ENCODE peak calls at places on chromosomes 5 and 9, in four cellular contexts. Q is HFFc6, J is uterus, H is upper lobe of right lung. Y is an unnamed sample.

GRCh38 chr5:151454166-151454565 is 6.8 kb downstream of the SLC36A1 start:
- DNase-seq in J (no peak), H (no peak), Q (no peak), Y (no peak)

GRCh38 chr5:65262590-65263189 is 219.0 kb downstream of the ADAMTS6 start:
- DNase-seq in Q (peak), J (peak), H (no peak), Y (peak)

GRCh38 chr5:172923539-172923938 is 35.7 kb upstream of the RPL26L1 start:
- DNase-seq in Q (no peak), J (no peak), H (no peak), Y (no peak)

GRCh38 chr5:173984218-173984617 is 4.8 kb upstream of the C5orf47 start:
- DNase-seq in H (no peak), J (no peak), Q (peak), Y (no peak)

GRCh38 chr9:30197954-30198353 is 2186.5 kb upstream of the ACO1 start:
- DNase-seq in H (no peak), J (no peak), Q (no peak), Y (no peak)

GRCh38 chr5:124519396-124519795 is 227.0 kb downstream of the ZNF608 start:
- DNase-seq in J (peak), Q (peak), H (no peak), Y (peak)

GRCh38 chr9:114122152-114122615 is 23.1 kb upstream of the KIF12 start:
- DNase-seq in H (peak), Q (no peak), J (no peak), Y (no peak)

GRCh38 chr9:136520053-136520540 is 25.8 kb downstream of the NOTCH1 start:
- DNase-seq in J (no peak), H (peak), Q (no peak), Y (no peak)

GRCh38 chr5:129541648-129542251 is 81.7 kb downstream of the ADAMTS19 start:
- DNase-seq in Q (no peak), J (no peak), H (no peak), Y (peak)

GRCh38 chr9:70049672-70050271 is 6.1 kb downstream of the MAMDC2 start:
- DNase-seq in J (peak), Q (peak), H (no peak), Y (no peak)

GRCh38 chr9:124632077-124632621 is 125.0 kb upstream of the NR5A1 start:
- DNase-seq in J (no peak), Q (peak), H (no peak), Y (no peak)

GRCh38 chr5:159736844-159737243 is 179.4 kb upstream of the ADRA1B start:
- DNase-seq in Q (no peak), H (no peak), J (no peak), Y (no peak)

GRCh38 chr9:127664678-127665507 is 41.9 kb upstream of the CFAP157 start:
- DNase-seq in J (no peak), H (no peak), Q (peak), Y (no peak)

GRCh38 chr9:86246752-86247161 is 12.7 kb downstream of the C9orf153 start:
- DNase-seq in J (no peak), H (no peak), Q (no peak), Y (no peak)

GRCh38 chr5:69414885-69415583 is at the start of gene MARVELD2:
- DNase-seq in Q (no peak), H (peak), J (peak), Y (peak)

GRCh38 chr5:144460608-144461007 is 289.9 kb downstream of the KCTD16 start:
- DNase-seq in H (no peak), Q (no peak), J (no peak), Y (no peak)

GRCh38 chr9:108257387-108257786 is 598.4 kb downstream of the ACTL7B start:
- DNase-seq in Q (no peak), H (no peak), J (no peak), Y (no peak)

GRCh38 chr9:18320046-18320445 is 153.9 kb upstream of the ADAMTSL1 start:
- DNase-seq in J (no peak), Q (no peak), H (no peak), Y (no peak)

GRCh38 chr5:4053111-4053510 is 457.5 kb downstream of the IRX1 start:
- DNase-seq in H (no peak), Q (no peak), J (no peak), Y (no peak)

GRCh38 chr9:738209-738915 is 103.1 kb upstream of the DMRT1 start:
- DNase-seq in J (peak), H (peak), Q (peak), Y (peak)

GRCh38 chr5:98777295-98777694 is 3.8 kb downstream of the RGMB start:
- DNase-seq in J (no peak), Q (no peak), H (no peak), Y (no peak)

GRCh38 chr5:74433255-74434123 is 207.0 kb downstream of the ENC1 start:
- DNase-seq in J (no peak), Q (no peak), H (no peak), Y (no peak)

GRCh38 chr9:124439086-124439485 is 11.2 kb upstream of the ADGRD2 start:
- DNase-seq in H (no peak), J (no peak), Q (no peak), Y (no peak)

GRCh38 chr5:147234825-147235635 is at the start of gene STK32A:
- DNase-seq in J (peak), Q (no peak), H (peak), Y (no peak)

GRCh38 chr5:3592298-3592697 is 3.3 kb upstream of the IRX1 start:
- DNase-seq in H (no peak), Q (no peak), J (no peak), Y (no peak)

GRCh38 chr5:14135621-14136020 is 7.5 kb upstream of the TRIO start:
- DNase-seq in Q (no peak), H (no peak), J (no peak), Y (no peak)

GRCh38 chr5:39943811-39944210 is 519.0 kb upstream of the DAB2 start:
- DNase-seq in H (no peak), J (no peak), Q (no peak), Y (no peak)

GRCh38 chr9:129575818-129576217 is 45.1 kb downstream of the C9orf50 start:
- DNase-seq in H (no peak), J (peak), Q (no peak), Y (no peak)

GRCh38 chr9:16817002-16817401 is 53.5 kb downstream of the BNC2 start:
- DNase-seq in J (no peak), H (no peak), Q (no peak), Y (no peak)

GRCh38 chr5:42898760-42899159 is 87.1 kb upstream of the SELENOP start:
- DNase-seq in Q (no peak), H (no peak), J (no peak), Y (no peak)

GRCh38 chr5:42889311-42889933 is 77.7 kb upstream of the SELENOP start:
- DNase-seq in Q (peak), H (no peak), J (peak), Y (peak)

GRCh38 chr5:42896523-42896922 is 84.8 kb upstream of the SELENOP start:
- DNase-seq in H (no peak), Q (no peak), J (no peak), Y (no peak)

GRCh38 chr5:42888771-42889170 is 77.1 kb upstream of the SELENOP start:
- DNase-seq in H (no peak), J (no peak), Q (no peak), Y (no peak)

GRCh38 chr5:42894057-42894456 is 82.4 kb upstream of the SELENOP start:
- DNase-seq in H (no peak), Q (no peak), J (no peak), Y (no peak)
- TF ChIP-seq CTCF in H (peak), Q (peak), J (no peak), Y (peak)

DNA sequence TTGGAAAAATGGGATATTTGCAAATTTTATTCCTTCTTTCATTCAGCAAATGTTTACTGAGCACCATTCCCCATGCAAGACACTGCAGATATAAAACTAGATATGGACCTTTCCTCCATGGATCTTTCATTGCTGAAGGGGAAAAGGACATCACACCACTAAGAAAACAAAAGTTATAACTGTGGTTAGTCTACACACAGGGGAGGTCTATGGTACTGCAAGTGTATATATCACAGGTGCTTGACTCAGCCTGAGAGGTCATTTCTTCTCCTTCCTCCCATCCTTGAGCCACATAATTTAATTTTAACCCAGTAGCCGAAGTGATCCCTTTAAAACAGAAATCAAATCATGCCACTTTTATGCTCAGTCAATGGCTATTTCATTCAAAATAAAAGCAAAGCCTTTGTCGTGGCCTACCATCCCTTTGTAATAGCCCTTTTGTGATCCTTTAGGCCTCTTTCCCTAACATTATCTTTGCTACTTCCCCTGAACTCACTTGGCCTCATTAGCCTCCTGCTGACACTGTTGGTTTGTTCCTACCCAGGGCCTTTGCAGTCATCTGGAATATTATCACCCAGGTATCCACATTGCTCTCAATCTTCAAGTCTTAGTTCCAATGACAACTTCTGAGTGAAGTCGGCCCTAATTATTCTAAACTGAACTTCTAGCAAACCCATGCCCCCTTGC is 213.2 kb downstream of the GABRB2 start:
- DNase-seq in Q (no peak), J (no peak), H (no peak), Y (no peak)
- TF ChIP-seq CTCF in Q (no peak), J (no peak), H (no peak), Y (no peak)

GRCh38 chr5:82467006-82467561 is 188.9 kb upstream of the RPS23 start:
- DNase-seq in Q (peak), J (peak), H (no peak), Y (no peak)
- TF ChIP-seq CTCF in Q (peak), J (peak), H (no peak), Y (no peak)

DNA sequence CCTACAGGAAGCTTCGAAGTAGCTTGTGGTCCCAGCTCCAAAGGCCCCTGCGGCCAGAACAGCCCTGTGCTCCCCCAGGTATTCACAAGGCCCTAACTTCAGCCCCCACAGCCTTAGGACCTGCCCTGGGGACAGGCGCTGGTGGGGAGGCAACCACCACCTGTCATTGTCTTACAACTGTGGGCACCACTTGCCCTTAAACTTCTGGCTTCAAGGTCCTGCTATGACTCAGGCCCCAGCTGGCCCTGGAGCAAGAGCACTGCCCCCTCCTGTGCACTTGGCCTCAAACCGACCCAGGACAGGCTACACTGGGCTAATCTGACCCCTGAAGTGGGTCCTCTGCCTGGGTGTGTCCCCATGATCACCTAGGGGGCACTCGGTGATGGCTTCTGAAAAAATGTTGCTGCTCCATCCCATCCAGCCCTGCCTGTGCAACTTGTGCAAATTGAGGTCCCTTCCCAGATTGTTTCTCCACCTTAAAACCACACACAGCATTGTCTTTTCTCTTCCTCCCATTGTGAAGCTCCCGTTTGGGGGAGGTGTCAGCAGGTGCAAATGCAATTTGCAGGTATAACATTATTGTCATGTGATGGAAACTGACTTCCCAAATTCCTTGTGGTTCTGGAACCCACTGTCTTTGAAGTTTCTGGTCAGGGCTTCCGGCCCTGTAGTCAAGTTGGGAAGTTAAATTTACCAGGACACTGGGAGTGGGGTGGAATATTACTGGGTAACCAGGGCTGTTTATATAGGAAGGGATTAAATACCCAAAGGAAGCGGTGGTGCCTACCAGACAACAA is 1.1 kb upstream of the PROB1 start:
- DNase-seq in H (no peak), Q (no peak), J (no peak), Y (no peak)
- TF ChIP-seq CTCF in H (no peak), Q (peak), J (no peak), Y (no peak)

GRCh38 chr5:179212870-179213269 is 132.4 kb downstream of the ADAMTS2 start:
- DNase-seq in Q (peak), J (no peak), H (no peak), Y (no peak)
- TF ChIP-seq CTCF in Q (peak), J (no peak), H (no peak), Y (no peak)

GRCh38 chr5:141412853-141413539 is at the start of gene PCDHGA10:
- DNase-seq in Q (peak), H (no peak), J (no peak), Y (peak)
- TF ChIP-seq CTCF in Q (peak), H (peak), J (no peak), Y (peak)

DNA sequence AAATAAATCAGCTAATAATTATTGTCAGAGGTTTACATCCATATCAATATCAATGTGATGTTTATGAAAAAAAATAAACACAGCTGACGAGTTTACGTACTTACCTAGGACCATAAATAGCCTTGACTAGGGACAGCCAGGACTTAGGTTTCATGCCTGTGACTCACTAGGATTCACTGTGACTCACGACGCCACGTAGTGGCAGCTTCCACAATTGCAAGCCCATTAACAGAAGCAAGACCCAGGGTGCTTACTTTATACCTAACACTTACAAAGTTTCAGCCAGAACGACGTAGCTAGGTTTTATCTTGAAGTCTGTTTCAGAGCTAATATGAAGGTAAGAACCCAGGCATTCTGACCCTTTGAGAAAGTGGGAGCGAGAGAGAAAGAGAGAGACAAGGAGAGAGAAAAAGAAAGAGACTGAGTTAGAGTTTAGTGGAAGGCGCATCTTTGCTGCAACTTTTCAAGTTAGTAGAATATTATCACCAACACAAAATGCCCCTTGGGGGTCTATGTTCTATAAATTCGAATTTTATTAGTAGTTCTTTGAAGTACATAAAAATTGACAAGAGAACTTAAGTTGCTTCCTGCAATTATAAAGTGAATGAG is 191.2 kb downstream of the GNA14 start:
- DNase-seq in Q (peak), J (peak), H (peak), Y (peak)
- TF ChIP-seq CTCF in Q (peak), J (peak), H (peak), Y (peak)

DNA sequence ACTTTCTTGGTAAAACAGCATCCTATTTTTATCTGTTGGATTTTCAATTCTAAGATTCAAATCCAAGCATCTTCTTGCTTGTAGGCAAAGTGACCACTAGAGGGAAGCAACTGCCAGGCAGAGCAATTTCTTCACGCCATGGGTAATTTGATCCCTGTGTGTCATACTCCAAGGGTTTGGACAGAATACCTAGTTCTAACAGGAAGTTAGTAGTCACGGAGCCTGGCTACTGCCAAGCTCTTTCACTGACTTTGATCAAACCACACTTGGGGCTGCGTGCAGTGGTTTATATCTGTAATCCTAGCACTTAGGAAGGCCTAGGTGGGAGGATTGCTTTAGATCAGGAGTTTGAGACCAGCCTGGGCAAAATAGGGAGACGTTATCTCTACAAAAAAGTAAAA is 473.6 kb upstream of the TNC start:
- DNase-seq in H (no peak), J (peak), Q (peak), Y (peak)
- TF ChIP-seq CTCF in H (peak), J (peak), Q (peak), Y (peak)

GRCh38 chr5:72166070-72166979 is 59.0 kb downstream of the MAP1B start:
- DNase-seq in J (peak), H (no peak), Q (peak), Y (peak)
- TF ChIP-seq CTCF in J (no peak), H (no peak), Q (no peak), Y (no peak)

Y was measured in astrocyte of the cerebellum.